ENCODE peak calls at places on chromosome 2, in seven cellular contexts. S is mucosa of descending colon, I is lower lobe of right lung, G is AG09309, E is RWPE1, U is hepatocyte, X is MCF 10A. W is an unnamed sample.
A peak's percentile ranks its signal among the peaks of the same experiment; 100 is the strongest.

GRCh38 chr2:207772081-207772843 is 2.6 kb upstream of the FZD5 start:
- DNase-seq in S (no peak), I (no peak), G (no peak), E (no peak), U (peak; percentile 54), X (no peak), W (no peak)

GRCh38 chr2:210528716-210529115 is 27.7 kb upstream of the CPS1 start:
- DNase-seq in S (no peak), I (no peak), G (peak; percentile 10), E (no peak), U (no peak), X (no peak), W (no peak)

GRCh38 chr2:231714639-231715498 is 6.5 kb downstream of the PTMA start:
- DNase-seq in S (peak; percentile 91), I (peak; percentile 78), G (no peak), E (peak; percentile 66), U (peak; percentile 89), X (peak; percentile 81), W (peak; percentile 65)

GRCh38 chr2:205766765-205767359 is 84.6 kb downstream of the NRP2 start:
- DNase-seq in S (peak; percentile 82), I (peak; percentile 69), G (no peak), E (peak; percentile 48), U (peak; percentile 82), X (peak; percentile 70), W (peak; percentile 62)

GRCh38 chr2:103667335-103667884 is 905.6 kb downstream of the TMEM182 start:
- DNase-seq in S (no peak), I (no peak), G (no peak), E (no peak), U (no peak), X (no peak), W (no peak)

GRCh38 chr2:391658-392170 is 103.8 kb upstream of the ALKAL2 start:
- DNase-seq in S (no peak), I (no peak), G (no peak), E (peak; percentile 31), U (no peak), X (no peak), W (no peak)

GRCh38 chr2:27407798-27408491 is 1.4 kb downstream of the PPM1G start:
- DNase-seq in S (peak; percentile 65), I (no peak), G (no peak), E (peak; percentile 52), U (peak; percentile 70), X (peak; percentile 65), W (peak; percentile 75)

GRCh38 chr2:207337234-207338219 is 171.8 kb upstream of the KLF7 start:
- DNase-seq in S (no peak), I (no peak), G (no peak), E (peak; percentile 93), U (peak; percentile 36), X (peak; percentile 98), W (peak; percentile 18)

GRCh38 chr2:175309799-175310198 is 128.3 kb upstream of the ATP5MC3 start:
- DNase-seq in S (peak; percentile 9), I (no peak), G (peak; percentile 7), E (peak; percentile 23), U (peak; percentile 70), X (peak; percentile 47), W (peak; percentile 22)

DNA sequence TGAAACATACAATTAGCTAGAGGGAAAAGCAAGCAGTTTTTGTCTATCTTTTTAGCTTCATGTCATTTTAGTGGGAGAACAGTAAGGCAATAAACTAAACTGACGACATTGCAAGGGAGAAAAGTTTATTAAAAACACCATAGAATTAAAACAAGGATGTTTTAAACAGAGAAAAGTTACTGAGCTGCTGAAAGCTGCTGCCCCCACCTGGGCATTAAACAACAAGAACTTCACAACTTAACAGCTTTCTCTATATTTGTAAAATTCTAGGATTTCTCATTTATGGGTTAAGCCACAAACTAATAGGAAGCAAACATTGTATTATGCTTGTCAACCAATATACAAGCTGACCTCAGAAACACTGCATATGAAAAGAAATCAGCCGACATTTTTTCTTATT is 289.2 kb downstream of the ERBB4 start:
- DNase-seq in S (no peak), I (no peak), G (peak; percentile 21), E (peak; percentile 4), U (peak; percentile 6), X (no peak), W (no peak)
- TF ChIP-seq CTCF in S (no peak), I (no peak), G (peak; percentile 55), E (peak; percentile 14), U (peak; percentile 56), X (peak; percentile 31), W (peak; percentile 34)

GRCh38 chr2:42809876-42810125 is 17.4 kb upstream of the HAAO start:
- DNase-seq in S (peak; percentile 81), I (peak; percentile 92), G (no peak), E (peak; percentile 75), U (peak; percentile 94), X (peak; percentile 80), W (peak; percentile 87)

GRCh38 chr2:42810126-42810970 is 18.0 kb upstream of the HAAO start:
- DNase-seq in S (peak; percentile 95), I (peak; percentile 97), G (peak; percentile 87), E (peak; percentile 91), U (peak; percentile 96), X (peak; percentile 92), W (peak; percentile 98)

GRCh38 chr2:42810971-42811865 is 18.8 kb upstream of the HAAO start:
- DNase-seq in S (peak; percentile 57), I (peak; percentile 61), G (no peak), E (no peak), U (peak; percentile 62), X (no peak), W (peak; percentile 32)

GRCh38 chr2:42808301-42808700 is 15.9 kb upstream of the HAAO start:
- DNase-seq in S (no peak), I (no peak), G (no peak), E (no peak), U (no peak), X (no peak), W (no peak)

GRCh38 chr2:42809131-42809875 is 16.9 kb upstream of the HAAO start:
- DNase-seq in S (peak; percentile 53), I (no peak), G (peak; percentile 25), E (no peak), U (peak; percentile 46), X (no peak), W (no peak)
- TF ChIP-seq CTCF in S (peak; percentile 15), I (no peak), G (peak; percentile 24), E (no peak), U (no peak), X (peak; percentile 14), W (no peak)

GRCh38 chr2:129708221-129708967 is 271.1 kb upstream of the RAB6C start:
- DNase-seq in S (no peak), I (no peak), G (no peak), E (no peak), U (no peak), X (no peak), W (no peak)
- TF ChIP-seq CTCF in S (no peak), I (no peak), G (no peak), E (no peak), U (no peak), X (no peak), W (no peak)

GRCh38 chr2:176508374-176508773 is 239.1 kb downstream of the MTX2 start:
- DNase-seq in S (no peak), I (no peak), G (no peak), E (no peak), U (no peak), X (no peak), W (no peak)
- TF ChIP-seq CTCF in S (no peak), I (no peak), G (no peak), E (no peak), U (no peak), X (no peak), W (no peak)